ENCODE peak calls at places on chromosomes 5 and 9, in nine cellular contexts. One of them, this sample, is unnamed.

GRCh38 chr5:120447706-120448239 is 16.3 kb upstream of the PRR16 start:
- DNase-seq in heart left ventricle: no peak
- DNase-seq in naive thymus-derived CD4-positive, alpha-beta T cell: no peak
- DNase-seq in psoas muscle: no peak
- DNase-seq in fibroblast of pulmonary artery: no peak
- DNase-seq in GM23338: no peak
- DNase-seq in uterus: no peak
- DNase-seq in OCI-LY7: no peak
- DNase-seq in sigmoid colon: no peak
- DNase-seq in this sample: no peak

GRCh38 chr9:121353246-121353975 is 16.6 kb downstream of the STOM start:
- DNase-seq in heart left ventricle: no peak
- DNase-seq in naive thymus-derived CD4-positive, alpha-beta T cell: no peak
- DNase-seq in psoas muscle: no peak
- DNase-seq in fibroblast of pulmonary artery: no peak
- DNase-seq in GM23338: no peak
- DNase-seq in uterus: no peak
- DNase-seq in OCI-LY7: no peak
- DNase-seq in sigmoid colon: no peak
- DNase-seq in this sample: peak

GRCh38 chr5:159779481-159779880 is 136.8 kb upstream of the ADRA1B start:
- DNase-seq in heart left ventricle: no peak
- DNase-seq in naive thymus-derived CD4-positive, alpha-beta T cell: no peak
- DNase-seq in psoas muscle: no peak
- DNase-seq in fibroblast of pulmonary artery: no peak
- DNase-seq in GM23338: no peak
- DNase-seq in uterus: no peak
- DNase-seq in OCI-LY7: no peak
- DNase-seq in sigmoid colon: no peak
- DNase-seq in this sample: no peak

GRCh38 chr5:95027151-95027721 is 257.7 kb downstream of the MCTP1 start:
- DNase-seq in heart left ventricle: no peak
- DNase-seq in naive thymus-derived CD4-positive, alpha-beta T cell: no peak
- DNase-seq in psoas muscle: no peak
- DNase-seq in fibroblast of pulmonary artery: no peak
- DNase-seq in GM23338: no peak
- DNase-seq in uterus: no peak
- DNase-seq in OCI-LY7: no peak
- DNase-seq in sigmoid colon: no peak
- DNase-seq in this sample: no peak

GRCh38 chr5:115414406-115415142 is 118.1 kb upstream of the CCDC112 start:
- DNase-seq in heart left ventricle: peak
- DNase-seq in naive thymus-derived CD4-positive, alpha-beta T cell: no peak
- DNase-seq in psoas muscle: peak
- DNase-seq in fibroblast of pulmonary artery: peak
- DNase-seq in GM23338: no peak
- DNase-seq in uterus: peak
- DNase-seq in OCI-LY7: no peak
- DNase-seq in sigmoid colon: peak
- DNase-seq in this sample: no peak

GRCh38 chr5:34587355-34588241 is 68.5 kb upstream of the RAI14 start:
- DNase-seq in heart left ventricle: no peak
- DNase-seq in naive thymus-derived CD4-positive, alpha-beta T cell: no peak
- DNase-seq in psoas muscle: no peak
- DNase-seq in fibroblast of pulmonary artery: peak
- DNase-seq in GM23338: no peak
- DNase-seq in uterus: no peak
- DNase-seq in OCI-LY7: no peak
- DNase-seq in sigmoid colon: no peak
- DNase-seq in this sample: no peak

GRCh38 chr9:76255781-76256455 is 138.3 kb downstream of the RFK start:
- DNase-seq in heart left ventricle: peak
- DNase-seq in naive thymus-derived CD4-positive, alpha-beta T cell: no peak
- DNase-seq in psoas muscle: peak
- DNase-seq in fibroblast of pulmonary artery: peak
- DNase-seq in GM23338: no peak
- DNase-seq in uterus: peak
- DNase-seq in OCI-LY7: no peak
- DNase-seq in sigmoid colon: peak
- DNase-seq in this sample: no peak

GRCh38 chr9:91040371-91041215 is 239.0 kb downstream of the SYK start:
- DNase-seq in heart left ventricle: no peak
- DNase-seq in naive thymus-derived CD4-positive, alpha-beta T cell: no peak
- DNase-seq in psoas muscle: no peak
- DNase-seq in fibroblast of pulmonary artery: no peak
- DNase-seq in GM23338: no peak
- DNase-seq in uterus: peak
- DNase-seq in OCI-LY7: no peak
- DNase-seq in sigmoid colon: no peak
- DNase-seq in this sample: no peak

GRCh38 chr5:63959177-63959982 is 2.9 kb downstream of the HTR1A start:
- DNase-seq in heart left ventricle: no peak
- DNase-seq in naive thymus-derived CD4-positive, alpha-beta T cell: no peak
- DNase-seq in psoas muscle: peak
- DNase-seq in fibroblast of pulmonary artery: no peak
- DNase-seq in GM23338: peak
- DNase-seq in uterus: no peak
- DNase-seq in OCI-LY7: no peak
- DNase-seq in sigmoid colon: no peak
- DNase-seq in this sample: no peak

GRCh38 chr5:21834863-21835262 is 1018.3 kb downstream of the CDH12 start:
- DNase-seq in heart left ventricle: no peak
- DNase-seq in naive thymus-derived CD4-positive, alpha-beta T cell: no peak
- DNase-seq in psoas muscle: no peak
- DNase-seq in fibroblast of pulmonary artery: no peak
- DNase-seq in GM23338: no peak
- DNase-seq in uterus: no peak
- DNase-seq in OCI-LY7: no peak
- DNase-seq in sigmoid colon: no peak
- DNase-seq in this sample: no peak

DNA sequence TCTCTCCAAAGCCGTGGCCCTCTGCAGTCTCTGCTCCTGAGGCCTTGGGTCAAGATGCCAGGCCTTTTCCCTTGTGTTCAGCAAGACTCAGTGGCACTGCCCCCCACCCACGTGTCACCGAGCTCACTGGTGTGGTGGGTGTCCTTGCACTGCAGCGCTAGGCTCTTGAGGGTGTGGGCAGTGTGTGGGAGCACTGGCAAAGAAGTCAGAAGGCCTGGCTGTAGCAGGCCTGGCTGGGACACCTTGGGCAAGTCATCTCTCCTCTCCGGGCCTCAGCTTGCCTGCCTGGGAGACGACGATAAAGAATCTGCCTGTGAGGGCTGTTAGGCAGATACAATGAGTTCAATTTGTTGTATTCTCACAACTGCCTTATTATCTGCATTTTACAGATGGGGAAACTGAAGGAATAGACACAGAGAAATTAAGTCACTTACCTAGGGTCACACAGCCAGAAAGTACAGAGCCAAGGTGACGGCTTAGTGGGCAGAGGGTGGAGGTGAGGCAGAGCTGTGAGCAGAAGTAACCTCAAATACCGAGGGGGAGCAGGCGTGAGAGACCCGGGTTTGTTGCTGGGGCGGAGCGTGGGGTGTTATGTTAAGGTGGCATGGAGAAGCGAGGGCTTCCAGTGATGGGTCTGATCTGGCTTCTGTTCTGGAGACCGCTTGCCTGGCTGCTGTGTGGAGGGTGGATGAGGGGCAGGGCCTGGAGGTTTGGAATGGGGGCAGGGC is 1.3 kb downstream of the TSPAN17 start:
- DNase-seq in heart left ventricle: no peak
- DNase-seq in naive thymus-derived CD4-positive, alpha-beta T cell: peak
- DNase-seq in psoas muscle: no peak
- DNase-seq in fibroblast of pulmonary artery: no peak
- DNase-seq in GM23338: no peak
- DNase-seq in uterus: no peak
- DNase-seq in OCI-LY7: no peak
- DNase-seq in sigmoid colon: no peak
- DNase-seq in this sample: peak
- H3K4me3 ChIP-seq in heart left ventricle: peak
- H3K4me3 ChIP-seq in naive thymus-derived CD4-positive, alpha-beta T cell: peak
- H3K4me3 ChIP-seq in psoas muscle: peak
- H3K4me3 ChIP-seq in fibroblast of pulmonary artery: peak
- H3K4me3 ChIP-seq in GM23338: peak
- H3K4me3 ChIP-seq in uterus: no peak
- H3K4me3 ChIP-seq in OCI-LY7: peak
- H3K4me3 ChIP-seq in sigmoid colon: peak
- H3K4me3 ChIP-seq in this sample: peak

GRCh38 chr5:43146958-43147357 is 26.2 kb downstream of the ZNF131 start:
- DNase-seq in heart left ventricle: no peak
- DNase-seq in naive thymus-derived CD4-positive, alpha-beta T cell: no peak
- DNase-seq in psoas muscle: no peak
- DNase-seq in fibroblast of pulmonary artery: no peak
- DNase-seq in GM23338: no peak
- DNase-seq in uterus: no peak
- DNase-seq in OCI-LY7: no peak
- DNase-seq in sigmoid colon: no peak
- DNase-seq in this sample: no peak

GRCh38 chr5:43150748-43151147 is 30.0 kb downstream of the ZNF131 start:
- DNase-seq in heart left ventricle: no peak
- DNase-seq in naive thymus-derived CD4-positive, alpha-beta T cell: no peak
- DNase-seq in psoas muscle: no peak
- DNase-seq in fibroblast of pulmonary artery: no peak
- DNase-seq in GM23338: no peak
- DNase-seq in uterus: no peak
- DNase-seq in OCI-LY7: no peak
- DNase-seq in sigmoid colon: no peak
- DNase-seq in this sample: no peak

GRCh38 chr5:43150075-43150474 is 29.4 kb downstream of the ZNF131 start:
- DNase-seq in heart left ventricle: no peak
- DNase-seq in naive thymus-derived CD4-positive, alpha-beta T cell: no peak
- DNase-seq in psoas muscle: no peak
- DNase-seq in fibroblast of pulmonary artery: no peak
- DNase-seq in GM23338: no peak
- DNase-seq in uterus: no peak
- DNase-seq in OCI-LY7: no peak
- DNase-seq in sigmoid colon: no peak
- DNase-seq in this sample: no peak

GRCh38 chr5:43152946-43153345 is 32.2 kb downstream of the ZNF131 start:
- DNase-seq in heart left ventricle: no peak
- DNase-seq in naive thymus-derived CD4-positive, alpha-beta T cell: no peak
- DNase-seq in psoas muscle: no peak
- DNase-seq in fibroblast of pulmonary artery: peak
- DNase-seq in GM23338: no peak
- DNase-seq in uterus: no peak
- DNase-seq in OCI-LY7: no peak
- DNase-seq in sigmoid colon: no peak
- DNase-seq in this sample: no peak

GRCh38 chr5:43149231-43149630 is 28.5 kb downstream of the ZNF131 start:
- DNase-seq in heart left ventricle: no peak
- DNase-seq in naive thymus-derived CD4-positive, alpha-beta T cell: no peak
- DNase-seq in psoas muscle: no peak
- DNase-seq in fibroblast of pulmonary artery: no peak
- DNase-seq in GM23338: no peak
- DNase-seq in uterus: no peak
- DNase-seq in OCI-LY7: no peak
- DNase-seq in sigmoid colon: no peak
- DNase-seq in this sample: no peak
- H3K4me3 ChIP-seq in heart left ventricle: no peak
- H3K4me3 ChIP-seq in naive thymus-derived CD4-positive, alpha-beta T cell: no peak
- H3K4me3 ChIP-seq in psoas muscle: no peak
- H3K4me3 ChIP-seq in fibroblast of pulmonary artery: no peak
- H3K4me3 ChIP-seq in GM23338: no peak
- H3K4me3 ChIP-seq in uterus: no peak
- H3K4me3 ChIP-seq in OCI-LY7: no peak
- H3K4me3 ChIP-seq in sigmoid colon: no peak
- H3K4me3 ChIP-seq in this sample: no peak

GRCh38 chr5:141958113-141958512 is at the start of gene PCDH12:
- DNase-seq in heart left ventricle: peak
- DNase-seq in naive thymus-derived CD4-positive, alpha-beta T cell: no peak
- DNase-seq in psoas muscle: peak
- DNase-seq in fibroblast of pulmonary artery: peak
- DNase-seq in GM23338: peak
- DNase-seq in uterus: no peak
- DNase-seq in OCI-LY7: peak
- DNase-seq in sigmoid colon: peak
- DNase-seq in this sample: no peak
- H3K4me3 ChIP-seq in heart left ventricle: peak
- H3K4me3 ChIP-seq in naive thymus-derived CD4-positive, alpha-beta T cell: peak
- H3K4me3 ChIP-seq in psoas muscle: peak
- H3K4me3 ChIP-seq in fibroblast of pulmonary artery: peak
- H3K4me3 ChIP-seq in GM23338: no peak
- H3K4me3 ChIP-seq in uterus: no peak
- H3K4me3 ChIP-seq in OCI-LY7: no peak
- H3K4me3 ChIP-seq in sigmoid colon: no peak
- H3K4me3 ChIP-seq in this sample: no peak

GRCh38 chr9:96619109-96619435 is 571 bp downstream of the CDC14B start:
- DNase-seq in heart left ventricle: peak
- DNase-seq in naive thymus-derived CD4-positive, alpha-beta T cell: no peak
- DNase-seq in psoas muscle: no peak
- DNase-seq in fibroblast of pulmonary artery: no peak
- DNase-seq in GM23338: no peak
- DNase-seq in uterus: peak
- DNase-seq in OCI-LY7: no peak
- DNase-seq in sigmoid colon: peak
- DNase-seq in this sample: no peak
- H3K4me3 ChIP-seq in heart left ventricle: peak
- H3K4me3 ChIP-seq in naive thymus-derived CD4-positive, alpha-beta T cell: peak
- H3K4me3 ChIP-seq in psoas muscle: peak
- H3K4me3 ChIP-seq in fibroblast of pulmonary artery: peak
- H3K4me3 ChIP-seq in GM23338: peak
- H3K4me3 ChIP-seq in uterus: peak
- H3K4me3 ChIP-seq in OCI-LY7: no peak
- H3K4me3 ChIP-seq in sigmoid colon: peak
- H3K4me3 ChIP-seq in this sample: no peak

GRCh38 chr9:101408374-101409078 is 9.9 kb downstream of the ZNF189 start:
- DNase-seq in heart left ventricle: no peak
- DNase-seq in naive thymus-derived CD4-positive, alpha-beta T cell: no peak
- DNase-seq in psoas muscle: no peak
- DNase-seq in fibroblast of pulmonary artery: no peak
- DNase-seq in GM23338: no peak
- DNase-seq in uterus: no peak
- DNase-seq in OCI-LY7: no peak
- DNase-seq in sigmoid colon: no peak
- DNase-seq in this sample: no peak
- H3K4me3 ChIP-seq in heart left ventricle: no peak
- H3K4me3 ChIP-seq in naive thymus-derived CD4-positive, alpha-beta T cell: no peak
- H3K4me3 ChIP-seq in psoas muscle: no peak
- H3K4me3 ChIP-seq in fibroblast of pulmonary artery: no peak
- H3K4me3 ChIP-seq in GM23338: peak
- H3K4me3 ChIP-seq in uterus: no peak
- H3K4me3 ChIP-seq in OCI-LY7: no peak
- H3K4me3 ChIP-seq in sigmoid colon: no peak
- H3K4me3 ChIP-seq in this sample: peak

This sample was measured in CD8-positive, alpha-beta memory T cell.